ENCODE peak calls at places on chromosomes 2 and 18, in nine cellular contexts. One of them, this sample, is unnamed.

GRCh38 chr2:182946949-182947348 is 80.5 kb upstream of the FRZB start:
- DNase-seq in PC-9: no peak
- DNase-seq in HAP-1: no peak
- DNase-seq in K562: no peak
- DNase-seq in prostate gland: no peak
- DNase-seq in body of pancreas: no peak
- DNase-seq in AG04449: no peak
- DNase-seq in GM23338: no peak
- DNase-seq in NB4: no peak
- DNase-seq in this sample: no peak

GRCh38 chr2:10962004-10962403 is 50.3 kb downstream of the KCNF1 start:
- DNase-seq in PC-9: no peak
- DNase-seq in HAP-1: no peak
- DNase-seq in K562: no peak
- DNase-seq in prostate gland: no peak
- DNase-seq in body of pancreas: no peak
- DNase-seq in AG04449: no peak
- DNase-seq in GM23338: no peak
- DNase-seq in NB4: no peak
- DNase-seq in this sample: no peak

GRCh38 chr2:86584164-86584913 is 21.1 kb upstream of the CHMP3 start:
- DNase-seq in PC-9: no peak
- DNase-seq in HAP-1: no peak
- DNase-seq in K562: no peak
- DNase-seq in prostate gland: no peak
- DNase-seq in body of pancreas: no peak
- DNase-seq in AG04449: no peak
- DNase-seq in GM23338: no peak
- DNase-seq in NB4: peak
- DNase-seq in this sample: no peak

GRCh38 chr2:190996338-190996946 is 17.5 kb downstream of the STAT1 start:
- DNase-seq in PC-9: no peak
- DNase-seq in HAP-1: peak
- DNase-seq in K562: peak
- DNase-seq in prostate gland: no peak
- DNase-seq in body of pancreas: peak
- DNase-seq in AG04449: no peak
- DNase-seq in GM23338: peak
- DNase-seq in NB4: peak
- DNase-seq in this sample: peak

GRCh38 chr2:194706179-194706578 is 950.8 kb upstream of the SLC39A10 start:
- DNase-seq in PC-9: no peak
- DNase-seq in HAP-1: no peak
- DNase-seq in K562: no peak
- DNase-seq in prostate gland: no peak
- DNase-seq in body of pancreas: no peak
- DNase-seq in AG04449: no peak
- DNase-seq in GM23338: no peak
- DNase-seq in NB4: no peak
- DNase-seq in this sample: no peak

GRCh38 chr2:111634995-111635538 is 248.9 kb downstream of the ANAPC1 start:
- DNase-seq in PC-9: no peak
- DNase-seq in HAP-1: no peak
- DNase-seq in K562: no peak
- DNase-seq in prostate gland: no peak
- DNase-seq in body of pancreas: no peak
- DNase-seq in AG04449: peak
- DNase-seq in GM23338: no peak
- DNase-seq in NB4: no peak
- DNase-seq in this sample: no peak

GRCh38 chr2:160977376-160977775 is 182.9 kb upstream of the TANK start:
- DNase-seq in PC-9: no peak
- DNase-seq in HAP-1: no peak
- DNase-seq in K562: no peak
- DNase-seq in prostate gland: no peak
- DNase-seq in body of pancreas: no peak
- DNase-seq in AG04449: no peak
- DNase-seq in GM23338: no peak
- DNase-seq in NB4: no peak
- DNase-seq in this sample: no peak

GRCh38 chr2:66839551-66840320 is 404.8 kb downstream of the MEIS1 start:
- DNase-seq in PC-9: peak
- DNase-seq in HAP-1: no peak
- DNase-seq in K562: no peak
- DNase-seq in prostate gland: peak
- DNase-seq in body of pancreas: no peak
- DNase-seq in AG04449: peak
- DNase-seq in GM23338: no peak
- DNase-seq in NB4: no peak
- DNase-seq in this sample: no peak

GRCh38 chr2:168233726-168234406 is 13.5 kb downstream of the STK39 start:
- DNase-seq in PC-9: no peak
- DNase-seq in HAP-1: no peak
- DNase-seq in K562: no peak
- DNase-seq in prostate gland: no peak
- DNase-seq in body of pancreas: no peak
- DNase-seq in AG04449: no peak
- DNase-seq in GM23338: no peak
- DNase-seq in NB4: no peak
- DNase-seq in this sample: no peak

GRCh38 chr2:233711312-233712008 is 1.2 kb upstream of the UGT1A5 start:
- DNase-seq in PC-9: peak
- DNase-seq in HAP-1: peak
- DNase-seq in K562: peak
- DNase-seq in prostate gland: peak
- DNase-seq in body of pancreas: peak
- DNase-seq in AG04449: no peak
- DNase-seq in GM23338: peak
- DNase-seq in NB4: peak
- DNase-seq in this sample: peak

GRCh38 chr2:120243211-120243610 is 9.4 kb upstream of the RALB start:
- DNase-seq in PC-9: peak
- DNase-seq in HAP-1: no peak
- DNase-seq in K562: no peak
- DNase-seq in prostate gland: no peak
- DNase-seq in body of pancreas: no peak
- DNase-seq in AG04449: no peak
- DNase-seq in GM23338: no peak
- DNase-seq in NB4: peak
- DNase-seq in this sample: no peak

GRCh38 chr2:142100967-142101366 is 29.8 kb downstream of the LRP1B start:
- DNase-seq in PC-9: no peak
- DNase-seq in HAP-1: no peak
- DNase-seq in K562: no peak
- DNase-seq in prostate gland: no peak
- DNase-seq in body of pancreas: peak
- DNase-seq in AG04449: no peak
- DNase-seq in GM23338: no peak
- DNase-seq in NB4: no peak
- DNase-seq in this sample: no peak

GRCh38 chr18:6776193-6776592 is 46.7 kb downstream of the ARHGAP28 start:
- DNase-seq in PC-9: no peak
- DNase-seq in HAP-1: no peak
- DNase-seq in K562: no peak
- DNase-seq in prostate gland: no peak
- DNase-seq in body of pancreas: no peak
- DNase-seq in AG04449: peak
- DNase-seq in GM23338: no peak
- DNase-seq in NB4: no peak
- DNase-seq in this sample: no peak

GRCh38 chr2:109428281-109428680 is 185.5 kb downstream of the SEPTIN10 start:
- DNase-seq in PC-9: no peak
- DNase-seq in HAP-1: no peak
- DNase-seq in K562: no peak
- DNase-seq in prostate gland: no peak
- DNase-seq in body of pancreas: no peak
- DNase-seq in AG04449: no peak
- DNase-seq in GM23338: no peak
- DNase-seq in NB4: no peak
- DNase-seq in this sample: no peak

GRCh38 chr18:31607384-31607783 is 15.7 kb downstream of the TTR start:
- DNase-seq in PC-9: no peak
- DNase-seq in HAP-1: no peak
- DNase-seq in K562: no peak
- DNase-seq in prostate gland: no peak
- DNase-seq in body of pancreas: no peak
- DNase-seq in AG04449: no peak
- DNase-seq in GM23338: no peak
- DNase-seq in NB4: no peak
- DNase-seq in this sample: no peak

GRCh38 chr18:62720048-62720447 is 4.7 kb downstream of the PHLPP1 start:
- DNase-seq in PC-9: no peak
- DNase-seq in HAP-1: no peak
- DNase-seq in K562: no peak
- DNase-seq in prostate gland: no peak
- DNase-seq in body of pancreas: no peak
- DNase-seq in AG04449: no peak
- DNase-seq in GM23338: no peak
- DNase-seq in NB4: no peak
- DNase-seq in this sample: no peak
- H3K4me3 ChIP-seq in PC-9: peak
- H3K4me3 ChIP-seq in HAP-1: peak
- H3K4me3 ChIP-seq in K562: no peak
- H3K4me3 ChIP-seq in prostate gland: no peak
- H3K4me3 ChIP-seq in body of pancreas: no peak
- H3K4me3 ChIP-seq in AG04449: no peak
- H3K4me3 ChIP-seq in GM23338: peak
- H3K4me3 ChIP-seq in NB4: peak
- H3K4me3 ChIP-seq in this sample: no peak

DNA sequence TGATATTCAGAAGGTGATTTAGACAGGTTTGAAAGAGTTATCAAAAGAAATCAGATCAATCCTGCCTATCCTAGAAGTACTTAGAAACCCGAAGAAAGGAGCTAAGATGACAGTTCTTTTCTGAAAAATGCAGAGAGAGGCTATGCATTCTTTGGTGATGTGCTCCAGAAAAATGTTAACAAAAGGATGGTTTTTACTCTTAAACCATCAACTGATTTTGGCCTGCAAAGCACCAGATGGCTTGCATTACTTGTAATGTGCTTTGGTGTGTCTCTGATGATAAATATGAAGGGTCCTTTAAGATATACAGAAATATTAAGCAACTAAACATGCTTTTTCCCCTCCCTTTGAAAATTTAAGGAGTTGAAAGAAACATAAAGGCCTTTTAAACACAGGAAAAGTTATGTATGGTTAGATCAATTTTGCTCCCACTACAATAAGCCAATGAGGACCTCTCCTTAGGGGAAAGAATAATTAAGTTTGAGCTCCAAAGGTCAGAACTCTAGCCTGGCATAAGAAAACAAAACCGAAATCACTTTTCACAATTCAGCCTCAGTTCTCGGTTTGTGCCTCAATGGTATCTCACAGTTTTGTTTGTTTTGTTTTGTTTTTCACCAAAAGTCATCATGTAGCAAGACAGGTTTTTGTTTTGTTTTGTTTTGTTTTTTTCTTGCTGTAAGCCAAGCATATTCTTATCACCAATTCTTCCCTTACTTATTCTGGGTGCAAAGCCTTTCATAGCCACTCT is 302.4 kb upstream of the NT5C1B start:
- DNase-seq in PC-9: no peak
- DNase-seq in HAP-1: no peak
- DNase-seq in K562: no peak
- DNase-seq in prostate gland: no peak
- DNase-seq in body of pancreas: no peak
- DNase-seq in AG04449: no peak
- DNase-seq in GM23338: no peak
- DNase-seq in NB4: no peak
- DNase-seq in this sample: no peak
- H3K4me3 ChIP-seq in PC-9: no peak
- H3K4me3 ChIP-seq in HAP-1: no peak
- H3K4me3 ChIP-seq in K562: no peak
- H3K4me3 ChIP-seq in prostate gland: no peak
- H3K4me3 ChIP-seq in body of pancreas: no peak
- H3K4me3 ChIP-seq in AG04449: no peak
- H3K4me3 ChIP-seq in GM23338: no peak
- H3K4me3 ChIP-seq in NB4: no peak
- H3K4me3 ChIP-seq in this sample: no peak

DNA sequence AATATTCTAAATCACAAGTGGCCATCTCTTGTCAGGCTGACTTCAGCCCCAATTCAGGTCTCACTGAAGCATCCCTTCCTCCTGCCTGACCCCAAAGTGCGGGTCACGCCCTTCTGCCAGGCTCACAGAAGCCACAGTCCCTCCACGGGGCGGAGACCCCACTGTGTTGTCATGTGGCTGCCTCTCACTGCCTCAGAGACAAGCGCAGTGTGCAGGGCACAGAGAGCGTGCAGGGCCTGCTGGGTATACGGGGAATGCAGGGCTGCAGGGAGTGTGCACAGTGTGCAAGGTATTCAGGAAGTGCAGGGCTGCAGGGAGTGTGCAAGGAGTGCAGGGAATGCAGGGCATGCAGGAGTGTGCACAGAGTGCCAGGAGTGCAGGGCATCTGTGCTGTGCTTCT is 32.7 kb upstream of the B3GNT7 start:
- DNase-seq in PC-9: no peak
- DNase-seq in HAP-1: no peak
- DNase-seq in K562: no peak
- DNase-seq in prostate gland: no peak
- DNase-seq in body of pancreas: no peak
- DNase-seq in AG04449: no peak
- DNase-seq in GM23338: no peak
- DNase-seq in NB4: peak
- DNase-seq in this sample: no peak
- H3K4me3 ChIP-seq in PC-9: no peak
- H3K4me3 ChIP-seq in HAP-1: no peak
- H3K4me3 ChIP-seq in K562: no peak
- H3K4me3 ChIP-seq in prostate gland: no peak
- H3K4me3 ChIP-seq in body of pancreas: no peak
- H3K4me3 ChIP-seq in AG04449: no peak
- H3K4me3 ChIP-seq in GM23338: no peak
- H3K4me3 ChIP-seq in NB4: peak
- H3K4me3 ChIP-seq in this sample: no peak

GRCh38 chr2:176085861-176086771 is 2.4 kb upstream of the EVX2 start:
- DNase-seq in PC-9: no peak
- DNase-seq in HAP-1: peak
- DNase-seq in K562: no peak
- DNase-seq in prostate gland: no peak
- DNase-seq in body of pancreas: peak
- DNase-seq in AG04449: no peak
- DNase-seq in GM23338: peak
- DNase-seq in NB4: peak
- DNase-seq in this sample: no peak

GRCh38 chr2:176089843-176090395 is 2.6 kb upstream of the HOXD13 start:
- DNase-seq in PC-9: no peak
- DNase-seq in HAP-1: no peak
- DNase-seq in K562: no peak
- DNase-seq in prostate gland: no peak
- DNase-seq in body of pancreas: no peak
- DNase-seq in AG04449: no peak
- DNase-seq in GM23338: peak
- DNase-seq in NB4: no peak
- DNase-seq in this sample: no peak

GRCh38 chr2:176087330-176088047 is 3.7 kb upstream of the EVX2 start:
- DNase-seq in PC-9: no peak
- DNase-seq in HAP-1: peak
- DNase-seq in K562: no peak
- DNase-seq in prostate gland: no peak
- DNase-seq in body of pancreas: no peak
- DNase-seq in AG04449: no peak
- DNase-seq in GM23338: no peak
- DNase-seq in NB4: no peak
- DNase-seq in this sample: no peak

GRCh38 chr2:176088937-176089842 is 3.3 kb upstream of the HOXD13 start:
- DNase-seq in PC-9: no peak
- DNase-seq in HAP-1: no peak
- DNase-seq in K562: no peak
- DNase-seq in prostate gland: no peak
- DNase-seq in body of pancreas: no peak
- DNase-seq in AG04449: no peak
- DNase-seq in GM23338: no peak
- DNase-seq in NB4: no peak
- DNase-seq in this sample: no peak

GRCh38 chr2:176088048-176088936 is 4.2 kb upstream of the HOXD13 start:
- DNase-seq in PC-9: no peak
- DNase-seq in HAP-1: peak
- DNase-seq in K562: peak
- DNase-seq in prostate gland: no peak
- DNase-seq in body of pancreas: peak
- DNase-seq in AG04449: no peak
- DNase-seq in GM23338: peak
- DNase-seq in NB4: peak
- DNase-seq in this sample: no peak
- H3K4me3 ChIP-seq in PC-9: no peak
- H3K4me3 ChIP-seq in HAP-1: no peak
- H3K4me3 ChIP-seq in K562: no peak
- H3K4me3 ChIP-seq in prostate gland: peak
- H3K4me3 ChIP-seq in body of pancreas: no peak
- H3K4me3 ChIP-seq in AG04449: peak
- H3K4me3 ChIP-seq in GM23338: peak
- H3K4me3 ChIP-seq in NB4: no peak
- H3K4me3 ChIP-seq in this sample: peak